ENCODE peak calls at places on chromosomes 6 and 20, in four cellular contexts. One of them, this sample, is unnamed.

GRCh38 chr20:24698189-24698588 is 228.8 kb downstream of the SYNDIG1 start:
- DNase-seq in SK-N-SH: no peak
- DNase-seq in endothelial cell of umbilical vein: no peak
- DNase-seq in sigmoid colon: peak; percentile 42
- DNase-seq in this sample: no peak

GRCh38 chr20:47677314-47678129 is 107.8 kb downstream of the SULF2 start:
- DNase-seq in sigmoid colon: no peak
- DNase-seq in endothelial cell of umbilical vein: peak; percentile 43
- DNase-seq in SK-N-SH: peak; percentile 83
- DNase-seq in this sample: peak; percentile 85

GRCh38 chr6:155980680-155981079 is 525.0 kb upstream of the NOX3 start:
- DNase-seq in SK-N-SH: peak; percentile 32
- DNase-seq in sigmoid colon: no peak
- DNase-seq in endothelial cell of umbilical vein: no peak
- DNase-seq in this sample: no peak

GRCh38 chr6:3885262-3886036 is 36.3 kb downstream of the FAM50B start:
- DNase-seq in sigmoid colon: no peak
- DNase-seq in endothelial cell of umbilical vein: no peak
- DNase-seq in SK-N-SH: no peak
- DNase-seq in this sample: no peak

GRCh38 chr6:41697902-41698349 is 37.5 kb downstream of the TFEB start:
- DNase-seq in endothelial cell of umbilical vein: no peak
- DNase-seq in SK-N-SH: no peak
- DNase-seq in sigmoid colon: no peak
- DNase-seq in this sample: no peak

GRCh38 chr6:130587778-130588520 is 222.1 kb downstream of the TMEM200A start:
- DNase-seq in SK-N-SH: no peak
- DNase-seq in endothelial cell of umbilical vein: no peak
- DNase-seq in sigmoid colon: no peak
- DNase-seq in this sample: no peak

GRCh38 chr20:38877483-38877882 is 48.7 kb upstream of the FAM83D start:
- DNase-seq in endothelial cell of umbilical vein: no peak
- DNase-seq in SK-N-SH: no peak
- DNase-seq in sigmoid colon: no peak
- DNase-seq in this sample: no peak

GRCh38 chr20:64255361-64256281 is at the start of gene PCMTD2:
- DNase-seq in SK-N-SH: peak; percentile 100
- DNase-seq in sigmoid colon: peak; percentile 86
- DNase-seq in endothelial cell of umbilical vein: peak; percentile 89
- DNase-seq in this sample: peak; percentile 96

GRCh38 chr6:125528614-125529013 is 220.8 kb upstream of the HEY2 start:
- DNase-seq in endothelial cell of umbilical vein: no peak
- DNase-seq in SK-N-SH: no peak
- DNase-seq in sigmoid colon: no peak
- DNase-seq in this sample: no peak

GRCh38 chr6:150898390-150899170 is 33.1 kb downstream of the MTHFD1L start:
- DNase-seq in SK-N-SH: no peak
- DNase-seq in sigmoid colon: peak; percentile 47
- DNase-seq in endothelial cell of umbilical vein: no peak
- DNase-seq in this sample: no peak

GRCh38 chr6:24883618-24884017 is 52.1 kb downstream of the RIPOR2 start:
- DNase-seq in endothelial cell of umbilical vein: no peak
- DNase-seq in SK-N-SH: no peak
- DNase-seq in sigmoid colon: no peak
- DNase-seq in this sample: no peak

GRCh38 chr6:37006793-37007339 is 1.4 kb downstream of the FGD2 start:
- DNase-seq in sigmoid colon: no peak
- DNase-seq in endothelial cell of umbilical vein: no peak
- DNase-seq in SK-N-SH: no peak
- DNase-seq in this sample: no peak

GRCh38 chr6:13425971-13426931 is 61.1 kb downstream of the GFOD1 start:
- DNase-seq in SK-N-SH: no peak
- DNase-seq in endothelial cell of umbilical vein: no peak
- DNase-seq in sigmoid colon: no peak
- DNase-seq in this sample: peak; percentile 72

GRCh38 chr20:3613821-3614440 is 49.3 kb downstream of the GFRA4 start:
- DNase-seq in SK-N-SH: no peak
- DNase-seq in sigmoid colon: no peak
- DNase-seq in endothelial cell of umbilical vein: no peak
- DNase-seq in this sample: no peak

GRCh38 chr6:27332692-27333641 is 20.9 kb upstream of the POM121L2 start:
- DNase-seq in endothelial cell of umbilical vein: peak; percentile 37
- DNase-seq in SK-N-SH: peak; percentile 25
- DNase-seq in sigmoid colon: no peak
- DNase-seq in this sample: no peak

GRCh38 chr6:155108070-155108815 is 113.1 kb downstream of the TIAM2 start:
- DNase-seq in endothelial cell of umbilical vein: peak; percentile 71
- DNase-seq in SK-N-SH: no peak
- DNase-seq in sigmoid colon: no peak
- DNase-seq in this sample: no peak

GRCh38 chr6:39091163-39091562 is 23.8 kb downstream of the SAYSD1 start:
- DNase-seq in endothelial cell of umbilical vein: no peak
- DNase-seq in sigmoid colon: no peak
- DNase-seq in SK-N-SH: no peak
- DNase-seq in this sample: no peak

GRCh38 chr20:38343107-38343797 is 3.0 kb upstream of the LBP start:
- DNase-seq in sigmoid colon: peak; percentile 82
- DNase-seq in endothelial cell of umbilical vein: peak; percentile 12
- DNase-seq in SK-N-SH: no peak
- DNase-seq in this sample: no peak

GRCh38 chr6:43183441-43183840 is 1.4 kb downstream of the CUL9 start:
- DNase-seq in SK-N-SH: no peak
- DNase-seq in sigmoid colon: no peak
- DNase-seq in endothelial cell of umbilical vein: no peak
- DNase-seq in this sample: no peak

GRCh38 chr6:33521790-33522091 is 58.3 kb downstream of the BAK1 start:
- DNase-seq in sigmoid colon: no peak
- DNase-seq in endothelial cell of umbilical vein: no peak
- DNase-seq in SK-N-SH: no peak
- DNase-seq in this sample: no peak

GRCh38 chr6:158660331-158660730 is 10.5 kb downstream of the SYTL3 start:
- DNase-seq in sigmoid colon: peak; percentile 8
- DNase-seq in SK-N-SH: peak; percentile 55
- DNase-seq in endothelial cell of umbilical vein: no peak
- DNase-seq in this sample: peak; percentile 75

GRCh38 chr6:159540152-159540551 is 152.9 kb downstream of the SOD2 start:
- DNase-seq in SK-N-SH: peak; percentile 24
- DNase-seq in sigmoid colon: no peak
- DNase-seq in endothelial cell of umbilical vein: no peak
- DNase-seq in this sample: peak; percentile 43

GRCh38 chr6:66326228-66326627 is 619.2 kb upstream of the EYS start:
- DNase-seq in sigmoid colon: no peak
- DNase-seq in SK-N-SH: no peak
- DNase-seq in endothelial cell of umbilical vein: no peak
- DNase-seq in this sample: no peak

GRCh38 chr20:4519530-4519929 is 202.2 kb upstream of the PRND start:
- DNase-seq in sigmoid colon: no peak
- DNase-seq in SK-N-SH: peak; percentile 15
- DNase-seq in endothelial cell of umbilical vein: peak; percentile 24
- DNase-seq in this sample: no peak

GRCh38 chr6:19380287-19380686 is 456.9 kb upstream of the ID4 start:
- DNase-seq in SK-N-SH: no peak
- DNase-seq in endothelial cell of umbilical vein: no peak
- DNase-seq in sigmoid colon: no peak
- DNase-seq in this sample: no peak

GRCh38 chr6:88881451-88881850 is 82.0 kb downstream of the RNGTT start:
- DNase-seq in endothelial cell of umbilical vein: no peak
- DNase-seq in sigmoid colon: no peak
- DNase-seq in SK-N-SH: no peak
- DNase-seq in this sample: no peak

GRCh38 chr20:18255526-18255925 is 32.8 kb upstream of the ZNF133 start:
- DNase-seq in sigmoid colon: no peak
- DNase-seq in endothelial cell of umbilical vein: no peak
- DNase-seq in SK-N-SH: no peak
- DNase-seq in this sample: no peak

GRCh38 chr6:40727272-40727671 is 140.1 kb upstream of the LRFN2 start:
- DNase-seq in sigmoid colon: no peak
- DNase-seq in SK-N-SH: peak; percentile 41
- DNase-seq in endothelial cell of umbilical vein: no peak
- DNase-seq in this sample: no peak

GRCh38 chr20:10438217-10438616 is 3.1 kb downstream of the SLX4IP start:
- DNase-seq in SK-N-SH: no peak
- DNase-seq in endothelial cell of umbilical vein: no peak
- DNase-seq in sigmoid colon: no peak
- DNase-seq in this sample: no peak

GRCh38 chr6:142845624-142846458 is 99.1 kb downstream of the HIVEP2 start:
- DNase-seq in endothelial cell of umbilical vein: peak; percentile 97
- DNase-seq in sigmoid colon: peak; percentile 91
- DNase-seq in SK-N-SH: peak; percentile 70
- DNase-seq in this sample: peak; percentile 91

GRCh38 chr20:32585519-32586127 is 490 bp upstream of the NOL4L start:
- DNase-seq in endothelial cell of umbilical vein: no peak
- DNase-seq in SK-N-SH: no peak
- DNase-seq in sigmoid colon: no peak
- DNase-seq in this sample: no peak

GRCh38 chr6:46491201-46491788 is at the start of gene RCAN2:
- DNase-seq in endothelial cell of umbilical vein: peak; percentile 12
- DNase-seq in SK-N-SH: peak; percentile 63
- DNase-seq in sigmoid colon: peak; percentile 81
- DNase-seq in this sample: peak; percentile 82

GRCh38 chr20:59634435-59635005 is 30.2 kb downstream of the PHACTR3 start:
- DNase-seq in SK-N-SH: no peak
- DNase-seq in endothelial cell of umbilical vein: no peak
- DNase-seq in sigmoid colon: peak; percentile 22
- DNase-seq in this sample: no peak

DNA sequence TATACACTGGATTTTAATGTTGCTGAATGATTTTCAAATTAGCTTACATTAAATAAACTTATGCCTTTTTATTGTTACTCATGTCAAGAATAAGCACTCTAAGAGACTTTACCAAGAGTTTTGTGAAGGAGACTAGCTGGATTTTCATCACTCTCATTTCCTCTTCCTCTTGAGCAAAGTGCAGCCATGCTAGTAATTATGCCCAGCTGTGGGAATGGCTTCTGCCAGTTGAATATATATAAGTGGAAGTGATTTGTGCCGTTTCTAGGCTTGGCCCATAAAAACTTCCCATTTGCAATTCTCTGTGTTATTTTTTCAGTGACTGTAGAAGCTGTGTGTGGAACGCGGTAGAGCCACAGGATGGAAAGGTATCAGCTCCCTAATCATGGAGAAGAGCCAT is 255.8 kb downstream of the HDGFL1 start:
- DNase-seq in SK-N-SH: no peak
- DNase-seq in sigmoid colon: no peak
- DNase-seq in endothelial cell of umbilical vein: no peak
- DNase-seq in this sample: no peak
- H3K9me3 ChIP-seq in SK-N-SH: no peaks in the 10 kb centered on the region
- H3K9me3 ChIP-seq in sigmoid colon: no peaks in the 10 kb centered on the region
- H3K9me3 ChIP-seq in endothelial cell of umbilical vein: no peaks in the 10 kb centered on the region
- H3K9me3 ChIP-seq in this sample: no peaks in the 10 kb centered on the region

GRCh38 chr20:33970229-33970628 is 23.5 kb upstream of the RALY start:
- DNase-seq in SK-N-SH: no peak
- DNase-seq in endothelial cell of umbilical vein: no peak
- DNase-seq in sigmoid colon: no peak
- DNase-seq in this sample: no peak

GRCh38 chr20:33969563-33969962 is 24.1 kb upstream of the RALY start:
- DNase-seq in sigmoid colon: no peak
- DNase-seq in SK-N-SH: no peak
- DNase-seq in endothelial cell of umbilical vein: no peak
- DNase-seq in this sample: no peak

GRCh38 chr20:33976959-33977358 is 16.8 kb upstream of the RALY start:
- DNase-seq in endothelial cell of umbilical vein: no peak
- DNase-seq in sigmoid colon: no peak
- DNase-seq in SK-N-SH: no peak
- DNase-seq in this sample: no peak

GRCh38 chr20:33967126-33967525 is 26.6 kb upstream of the RALY start:
- DNase-seq in endothelial cell of umbilical vein: no peak
- DNase-seq in sigmoid colon: no peak
- DNase-seq in SK-N-SH: no peak
- DNase-seq in this sample: no peak

DNA sequence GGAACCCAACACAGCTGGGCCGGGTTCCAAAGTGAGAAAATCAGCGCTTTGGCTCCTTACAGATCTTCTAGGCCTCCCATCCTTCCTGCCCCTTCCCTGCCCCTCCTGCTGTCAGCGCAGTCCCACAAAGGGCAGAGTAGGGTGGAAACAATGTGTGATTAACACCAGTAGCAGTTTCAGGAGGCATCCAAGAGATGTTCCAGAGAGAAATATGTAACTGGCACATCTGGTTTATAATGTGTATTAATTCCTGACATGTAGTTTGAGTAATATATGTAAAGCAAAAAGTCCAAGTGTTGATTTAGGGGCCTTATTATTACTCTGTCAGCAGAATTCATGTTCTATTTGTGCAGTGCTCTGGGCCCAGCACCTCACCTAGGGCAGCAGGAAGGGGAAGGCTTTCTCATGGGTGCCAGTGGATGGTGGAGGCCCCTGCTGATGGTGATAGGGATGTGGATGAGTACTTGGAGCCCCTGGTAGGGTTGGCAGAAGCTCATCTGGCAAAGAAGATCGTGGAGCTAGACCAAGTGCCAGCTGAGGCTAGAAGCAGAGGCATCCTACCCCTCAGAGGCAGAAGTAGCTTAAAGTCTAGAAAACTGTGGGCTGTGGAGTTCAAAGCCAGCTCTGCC is 22.4 kb upstream of the RALY start:
- DNase-seq in sigmoid colon: peak; percentile 91
- DNase-seq in endothelial cell of umbilical vein: no peak
- DNase-seq in SK-N-SH: no peak
- DNase-seq in this sample: no peak
- TF ChIP-seq POLR2AphosphoS5 in sigmoid colon: peak; percentile 99
- TF ChIP-seq POLR2AphosphoS5 in endothelial cell of umbilical vein: no peak
- TF ChIP-seq POLR2AphosphoS5 in SK-N-SH: no peak
- TF ChIP-seq POLR2AphosphoS5 in this sample: no peak

GRCh38 chr20:22411568-22412450 is 172.6 kb downstream of the FOXA2 start:
- DNase-seq in SK-N-SH: no peak
- DNase-seq in sigmoid colon: peak; percentile 69
- DNase-seq in endothelial cell of umbilical vein: no peak
- DNase-seq in this sample: no peak
- H3K9me3 ChIP-seq in SK-N-SH: no peaks in the 10 kb centered on the region
- H3K9me3 ChIP-seq in sigmoid colon: no peaks in the 10 kb centered on the region
- H3K9me3 ChIP-seq in endothelial cell of umbilical vein: no peaks in the 10 kb centered on the region
- H3K9me3 ChIP-seq in this sample: no peaks in the 10 kb centered on the region

DNA sequence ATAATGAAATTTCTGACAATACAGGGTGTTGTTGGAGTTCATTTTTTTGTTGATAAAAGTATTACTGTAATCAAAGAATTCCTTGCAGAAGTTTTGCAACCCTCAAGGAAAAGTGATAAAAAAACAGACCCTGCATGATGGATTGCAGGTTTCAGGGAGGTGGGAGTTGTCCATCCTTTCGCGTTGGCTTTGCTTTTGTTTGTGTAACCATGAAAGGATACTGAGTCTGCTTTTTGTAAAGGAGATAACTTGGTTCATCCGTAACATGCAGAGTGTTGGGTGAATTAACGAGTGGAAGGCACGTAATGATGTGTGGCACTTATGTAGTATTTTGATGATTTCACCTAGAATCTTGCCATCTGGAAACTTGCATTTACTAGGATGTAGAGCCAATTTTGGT is 23.6 kb downstream of the FOXO3 start:
- DNase-seq in SK-N-SH: no peak
- DNase-seq in sigmoid colon: no peak
- DNase-seq in endothelial cell of umbilical vein: no peak
- DNase-seq in this sample: no peak
- TF ChIP-seq POLR2AphosphoS5 in SK-N-SH: no peak
- TF ChIP-seq POLR2AphosphoS5 in sigmoid colon: peak; percentile 62
- TF ChIP-seq POLR2AphosphoS5 in endothelial cell of umbilical vein: no peak
- TF ChIP-seq POLR2AphosphoS5 in this sample: no peak